ENCODE peak calls at places on chromosomes 11 and 22, in four cellular contexts. G, I, E and U are unnamed samples.

GRCh38 chr11:19946681-19947080 is 213.6 kb downstream of the DBX1 start:
- DNase-seq in E (no peak), G (no peak), I (no peak), U (no peak)

GRCh38 chr11:77092382-77092781 is 10.3 kb upstream of the OMP start:
- DNase-seq in E (no peak), I (no peak), G (no peak), U (no peak)

GRCh38 chr11:5367461-5368074 is 16.0 kb upstream of the OR51M1 start:
- DNase-seq in G (no peak), E (no peak), I (no peak), U (peak; percentile 25)

GRCh38 chr11:109680127-109680526 is 258.1 kb downstream of the C11orf87 start:
- DNase-seq in I (no peak), E (no peak), G (no peak), U (peak; percentile 16)

GRCh38 chr11:113974741-113975470 is at the start of gene HTR3A:
- DNase-seq in G (peak; percentile 93), I (peak; percentile 39), E (no peak), U (no peak)

GRCh38 chr11:22203281-22203680 is 10.4 kb downstream of the ANO5 start:
- DNase-seq in G (no peak), E (no peak), I (no peak), U (no peak)

GRCh38 chr22:49412236-49412635 is 415.4 kb downstream of the BRD1 start:
- DNase-seq in E (no peak), G (no peak), I (no peak), U (no peak)

GRCh38 chr11:45151362-45151982 is 5.0 kb downstream of the PRDM11 start:
- DNase-seq in G (no peak), E (no peak), I (no peak), U (no peak)

GRCh38 chr11:71384561-71384960 is 63.6 kb downstream of the DHCR7 start:
- DNase-seq in I (no peak), E (no peak), G (no peak), U (no peak)

GRCh38 chr11:94649925-94650623 is 82.9 kb downstream of the PIWIL4 start:
- DNase-seq in E (no peak), I (no peak), G (no peak), U (no peak)

GRCh38 chr11:1879342-1879940 is 12.3 kb downstream of the PRR33 start:
- DNase-seq in G (no peak), I (no peak), E (no peak), U (no peak)

GRCh38 chr11:77596626-77597025 is 6.9 kb downstream of the AQP11 start:
- DNase-seq in E (no peak), G (no peak), I (no peak), U (no peak)

GRCh38 chr11:35794850-35795249 is 132.3 kb downstream of the TRIM44 start:
- DNase-seq in I (peak; percentile 69), E (no peak), G (no peak), U (no peak)

GRCh38 chr22:40928657-40929056 is 22.5 kb upstream of the RBX1 start:
- DNase-seq in G (no peak), E (no peak), I (no peak), U (no peak)